ENCODE peak calls at places on chromosomes 4 and X, in four cellular contexts. H is NT2/D1, X is midbrain, U is A549. Q is an unnamed sample.
A peak's percentile ranks its signal among the peaks of the same experiment; 100 is the strongest.

GRCh38 chr4:173128199-173128890 is 40.3 kb upstream of the GALNT7 start:
- DNase-seq in H (no peak), X (no peak), U (no peak), Q (no peak)

GRCh38 chrX:21738950-21739287 is 19.0 kb downstream of the SMPX start:
- DNase-seq in H (no peak), X (no peak), U (no peak), Q (no peak)

GRCh38 chr4:95504488-95504887 is 44.3 kb downstream of the UNC5C start:
- DNase-seq in H (no peak), X (no peak), U (no peak), Q (no peak)

GRCh38 chr4:183111452-183111885 is 12.4 kb downstream of the WWC2 start:
- DNase-seq in H (no peak), X (no peak), U (no peak), Q (no peak)

GRCh38 chr4:10055871-10056270 is 34.6 kb upstream of the SLC2A9 start:
- DNase-seq in H (no peak), X (no peak), U (no peak), Q (no peak)

GRCh38 chr4:85166318-85166717 is 199.8 kb upstream of the WDFY3 start:
- DNase-seq in H (no peak), X (no peak), U (no peak), Q (peak; percentile 40)

GRCh38 chr4:41426523-41426922 is 111.4 kb upstream of the LIMCH1 start:
- DNase-seq in H (no peak), X (no peak), U (no peak), Q (no peak)

GRCh38 chrX:95675794-95676193 is 1008.8 kb upstream of the DIAPH2 start:
- DNase-seq in H (no peak), X (no peak), U (no peak), Q (peak; percentile 3)

GRCh38 chrX:352181-352580 is 33.6 kb upstream of the GTPBP6 start:
- DNase-seq in H (no peak), X (no peak), U (no peak), Q (no peak)

Q was measured in SJCRH30.